ENCODE peak calls at places on chromosomes 6 and 20, in eight cellular contexts. K is left ventricle myocardium inferior, S is fibroblast of lung, G is Caco-2, W is vagina, X is NT2/D1, P is neuronal stem cell, M is body of pancreas. Y is an unnamed sample. For H3K27me3 and H3K9me3, the result is how much of the 10 kb centered on the place peaks cover.

GRCh38 chr6:108492131-108492766 is 68.5 kb upstream of the FOXO3 start:
- DNase-seq in G (peak), K (no peak), P (peak), X (peak), M (no peak), W (no peak), S (peak), Y (no peak)

GRCh38 chr20:21156266-21156665 is 30.4 kb downstream of the KIZ start:
- DNase-seq in P (no peak), M (no peak), X (no peak), W (no peak), S (peak), K (no peak), G (no peak), Y (no peak)

GRCh38 chr20:58070664-58071499 is 157.6 kb downstream of the ANKRD60 start:
- DNase-seq in M (no peak), P (no peak), W (no peak), K (no peak), S (no peak), G (no peak), X (no peak), Y (no peak)

GRCh38 chr20:21509597-21510331 is 4.1 kb downstream of the NKX2-2 start:
- DNase-seq in X (no peak), M (no peak), P (no peak), G (no peak), W (no peak), S (peak), K (no peak), Y (no peak)

GRCh38 chr6:75526502-75527127 is 33.0 kb upstream of the FILIP1 start:
- DNase-seq in X (peak), W (no peak), K (no peak), M (peak), P (peak), G (peak), S (peak), Y (peak)

GRCh38 chr6:115271434-115271833 is 789.3 kb downstream of the FRK start:
- DNase-seq in X (no peak), G (no peak), W (no peak), M (no peak), P (no peak), K (no peak), S (no peak), Y (peak)

GRCh38 chr6:3849681-3850450 is 693 bp downstream of the FAM50B start:
- DNase-seq in K (peak), S (peak), M (peak), P (no peak), W (no peak), G (no peak), X (no peak), Y (no peak)

GRCh38 chr20:48801197-48801596 is 26.6 kb downstream of the PREX1 start:
- DNase-seq in X (no peak), G (no peak), P (no peak), M (no peak), W (no peak), S (no peak), K (no peak), Y (no peak)

GRCh38 chr20:48760403-48760889 is 67.4 kb downstream of the PREX1 start:
- DNase-seq in K (no peak), W (no peak), S (no peak), G (no peak), X (no peak), P (no peak), M (no peak), Y (no peak)

GRCh38 chr6:166952567-166953464 is 3.5 kb downstream of the RNASET2 start:
- DNase-seq in G (no peak), W (no peak), S (no peak), K (no peak), X (no peak), P (no peak), M (no peak), Y (no peak)

GRCh38 chr6:41021832-41022231 is 17.2 kb downstream of the UNC5CL start:
- DNase-seq in M (peak), K (peak), S (peak), G (peak), X (no peak), P (no peak), W (no peak), Y (no peak)

GRCh38 chr6:36676142-36677058 is 2.1 kb upstream of the CDKN1A start:
- DNase-seq in M (no peak), W (no peak), G (no peak), X (no peak), K (no peak), P (peak), S (peak), Y (no peak)

GRCh38 chr6:90097357-90097756 is 199.3 kb downstream of the BACH2 start:
- DNase-seq in G (no peak), M (no peak), X (no peak), K (no peak), W (no peak), S (peak), P (no peak), Y (no peak)

GRCh38 chr20:11108102-11108842 is 434.5 kb upstream of the JAG1 start:
- DNase-seq in P (no peak), K (peak), G (no peak), X (no peak), S (peak), W (no peak), M (no peak), Y (no peak)

GRCh38 chr6:47247227-47247797 is 62.4 kb downstream of the TNFRSF21 start:
- DNase-seq in S (peak), W (no peak), G (no peak), M (no peak), K (no peak), P (no peak), X (no peak), Y (no peak)

GRCh38 chr6:149331871-149332270 is 14.4 kb downstream of the TAB2 start:
- DNase-seq in K (no peak), S (no peak), P (no peak), G (no peak), X (no peak), M (no peak), W (no peak), Y (no peak)

GRCh38 chr6:149965191-149966020 is 1.7 kb downstream of the ULBP1 start:
- DNase-seq in S (peak), W (no peak), P (no peak), M (no peak), G (no peak), X (no peak), K (no peak), Y (no peak)

GRCh38 chr6:147579667-147580066 is 71.2 kb downstream of the SAMD5 start:
- DNase-seq in G (no peak), P (no peak), M (no peak), S (no peak), X (no peak), W (no peak), K (no peak), Y (no peak)

GRCh38 chr6:168636147-168636982 is 195.4 kb downstream of the SMOC2 start:
- DNase-seq in X (no peak), S (no peak), W (no peak), M (no peak), G (no peak), K (no peak), P (no peak), Y (no peak)

GRCh38 chr6:43668151-43669028 is 19.2 kb downstream of the MRPS18A start:
- DNase-seq in M (peak), P (peak), K (peak), W (no peak), S (peak), X (no peak), G (peak), Y (no peak)

GRCh38 chr6:85472744-85473143 is 22.9 kb downstream of the NT5E start:
- DNase-seq in M (no peak), X (no peak), S (no peak), G (no peak), W (no peak), K (no peak), P (no peak), Y (no peak)

GRCh38 chr6:20332441-20333006 is 69.2 kb upstream of the E2F3 start:
- DNase-seq in G (no peak), W (no peak), S (no peak), K (no peak), X (no peak), M (no peak), P (no peak), Y (no peak)

GRCh38 chr6:20699402-20699801 is 165.1 kb downstream of the CDKAL1 start:
- DNase-seq in K (no peak), G (no peak), M (peak), W (no peak), S (no peak), P (no peak), X (no peak), Y (no peak)

GRCh38 chr6:40782355-40782754 is 195.2 kb upstream of the LRFN2 start:
- DNase-seq in P (no peak), K (no peak), X (no peak), W (no peak), M (no peak), S (no peak), G (no peak), Y (no peak)

GRCh38 chr6:3204921-3205320 is 22.5 kb downstream of the TUBB2B start:
- DNase-seq in K (no peak), G (no peak), W (no peak), M (no peak), P (no peak), S (no peak), X (no peak), Y (no peak)

GRCh38 chr6:168093071-168093505 is 14.1 kb upstream of the FRMD1 start:
- DNase-seq in W (no peak), K (peak), X (no peak), G (no peak), S (no peak), P (no peak), M (no peak), Y (no peak)

GRCh38 chr6:88572449-88573139 is 390.8 kb downstream of the RNGTT start:
- DNase-seq in S (no peak), P (no peak), G (no peak), K (no peak), W (no peak), M (no peak), X (no peak), Y (no peak)

GRCh38 chr6:69791065-69791471 is 5.7 kb downstream of the LMBRD1 start:
- DNase-seq in K (no peak), S (no peak), G (no peak), X (no peak), P (no peak), W (no peak), M (peak), Y (no peak)

GRCh38 chr20:23391707-23392310 is 29.5 kb downstream of the NAPB start:
- DNase-seq in P (no peak), X (peak), S (no peak), W (no peak), G (no peak), M (no peak), K (no peak), Y (no peak)

GRCh38 chr6:110878751-110879539 is 4.4 kb downstream of the AMD1 start:
- DNase-seq in S (peak), P (no peak), X (no peak), M (no peak), K (no peak), W (no peak), G (no peak), Y (no peak)

GRCh38 chr6:157133856-157134255 is 189.5 kb downstream of the TMEM242 start:
- DNase-seq in W (no peak), X (no peak), P (no peak), M (no peak), K (no peak), S (no peak), G (no peak), Y (no peak)

GRCh38 chr6:30264731-30265130 is 51.5 kb upstream of the TRIM26 start:
- DNase-seq in K (no peak), W (no peak), G (no peak), S (no peak), P (no peak), X (no peak), M (no peak), Y (no peak)

GRCh38 chr20:33992145-33992922 is 1.4 kb upstream of the RALY start:
- DNase-seq in M (no peak), W (no peak), G (no peak), S (no peak), P (no peak), K (no peak), X (no peak), Y (no peak)

GRCh38 chr6:45959534-45960195 is 56.0 kb downstream of the CLIC5 start:
- DNase-seq in P (no peak), W (no peak), X (no peak), M (no peak), S (peak), G (no peak), K (no peak), Y (no peak)

GRCh38 chr6:144149894-144150672 is at the start of gene STX11:
- DNase-seq in G (peak), M (peak), P (peak), S (peak), X (no peak), W (no peak), K (peak), Y (no peak)
- H3K27me3 ChIP-seq in G (under half), M (under half), P (under half), S (under half), X (half or more), W (under half), K (under half), Y (under half)

DNA sequence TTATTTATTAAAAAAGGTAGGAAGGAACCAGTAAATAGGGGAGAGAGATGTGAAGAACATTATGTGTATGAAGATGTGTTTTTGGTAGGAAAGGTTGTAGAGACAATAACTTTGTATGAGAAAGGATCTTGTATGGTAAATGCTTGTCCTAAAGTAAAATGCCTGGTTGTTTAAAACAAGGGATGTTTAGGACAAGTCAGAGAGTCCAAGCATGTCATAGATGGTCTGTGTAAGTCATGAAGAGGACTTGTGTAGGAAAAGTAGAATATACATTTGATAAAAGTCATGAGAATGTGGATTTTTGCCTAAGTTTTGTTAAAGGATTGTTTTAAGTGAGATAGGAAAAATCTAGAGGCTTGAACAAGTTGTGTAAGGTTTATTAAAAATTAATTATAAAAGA is 325.1 kb downstream of the CDH26 start:
- DNase-seq in M (no peak), P (no peak), S (no peak), G (peak), W (no peak), X (no peak), K (no peak), Y (no peak)
- H3K9me3 ChIP-seq in M (under half), P (under half), S (under half), G (under half), W (under half), X (half or more), K (under half), Y (under half)

DNA sequence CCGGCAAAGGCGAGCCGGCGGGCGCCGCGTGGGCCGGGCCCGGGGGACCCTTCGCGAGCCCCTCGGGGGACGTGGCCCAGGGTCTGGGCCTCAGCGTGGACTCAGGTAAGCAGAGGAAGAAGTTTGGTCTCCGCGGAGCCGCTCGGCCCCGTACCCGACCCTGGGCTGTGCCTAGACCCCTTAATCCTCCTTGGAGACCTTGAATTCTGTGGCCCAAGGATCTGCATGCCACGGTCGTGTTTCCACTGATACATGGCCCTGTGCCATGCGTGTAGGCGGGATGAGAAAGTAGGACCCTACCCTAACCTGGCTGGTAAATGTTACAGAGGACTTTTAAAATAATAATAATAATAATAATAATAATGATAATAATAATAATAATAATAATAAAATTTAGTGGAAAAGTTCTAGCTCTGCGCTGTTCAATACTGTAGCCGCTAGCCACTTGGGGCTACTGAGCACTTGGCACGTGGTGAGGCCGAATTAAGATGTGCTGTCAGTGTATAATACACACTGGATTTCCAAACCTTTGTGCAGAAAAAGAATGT is 5.7 kb downstream of the VGLL2 start:
- DNase-seq in P (no peak), M (no peak), X (no peak), S (no peak), G (no peak), W (no peak), K (no peak), Y (no peak)
- H3K4me3 ChIP-seq in P (no peak), M (no peak), X (peak), S (no peak), G (no peak), W (no peak), K (peak), Y (peak)

GRCh38 chr6:1105833-1106400 is 206.0 kb upstream of the FOXQ1 start:
- DNase-seq in M (no peak), W (no peak), P (no peak), X (no peak), G (no peak), S (peak), K (no peak), Y (no peak)

GRCh38 chr6:1109134-1109533 is 202.8 kb upstream of the FOXQ1 start:
- DNase-seq in W (no peak), X (no peak), M (no peak), S (no peak), P (no peak), G (no peak), K (no peak), Y (no peak)

GRCh38 chr6:1104988-1105670 is 206.8 kb upstream of the FOXQ1 start:
- DNase-seq in G (no peak), W (no peak), S (no peak), X (no peak), M (no peak), P (no peak), K (no peak), Y (no peak)

GRCh38 chr6:1108198-1108597 is 203.7 kb upstream of the FOXQ1 start:
- DNase-seq in G (no peak), S (no peak), W (no peak), X (no peak), P (no peak), K (no peak), M (no peak), Y (no peak)

DNA sequence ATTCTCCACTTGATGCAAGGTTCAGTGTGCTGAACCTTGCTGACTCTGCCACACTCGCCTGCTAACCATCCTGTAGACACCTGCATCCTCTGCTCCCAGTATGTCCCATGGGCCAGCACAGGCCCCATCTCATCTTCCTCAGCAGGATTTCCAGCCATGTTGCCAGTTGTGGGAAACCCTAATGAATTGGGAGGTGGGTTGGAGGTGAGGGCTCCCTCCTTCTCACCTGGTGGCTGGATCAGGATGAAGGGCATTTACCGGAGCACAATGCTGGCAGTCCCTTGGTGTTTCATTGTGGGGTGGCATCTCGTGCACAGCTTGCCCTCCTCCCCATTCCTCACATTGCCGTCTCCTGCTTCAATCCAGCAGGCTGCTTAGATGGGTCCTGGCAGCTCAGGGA is 204.3 kb upstream of the FOXQ1 start:
- DNase-seq in K (no peak), G (no peak), M (no peak), W (no peak), X (no peak), P (no peak), S (no peak), Y (no peak)
- H3K27me3 ChIP-seq in K (half or more), G (under half), M (under half), W (under half), X (under half), P (under half), S (under half), Y (under half)

GRCh38 chr20:60327971-60328660 is 369.9 kb downstream of the CDH26 start:
- DNase-seq in M (no peak), S (no peak), G (no peak), W (no peak), K (no peak), P (no peak), X (no peak), Y (no peak)
- H3K9me3 ChIP-seq in M (under half), S (under half), G (under half), W (under half), K (under half), P (under half), X (under half), Y (under half)

GRCh38 chr6:29005183-29005885 is at the start of gene ZNF311:
- DNase-seq in S (peak), K (peak), W (no peak), X (no peak), G (peak), M (peak), P (no peak), Y (no peak)
- H3K4me3 ChIP-seq in S (peak), K (peak), W (peak), X (no peak), G (peak), M (peak), P (peak), Y (peak)